ENCODE peak calls at places on chromosomes 11 and 22, in eight cellular contexts. K, J, Q, H, E, N, Z and W are unnamed samples.

GRCh38 chr22:18120941-18121340 is 10.3 kb downstream of the TUBA8 start:
- DNase-seq in K (peak; percentile 8), J (no peak), Q (no peak), H (no peak), E (no peak), N (no peak), Z (no peak), W (no peak)

GRCh38 chr22:29813563-29813962 is 24.5 kb downstream of the ASCC2 start:
- DNase-seq in K (peak; percentile 79), J (no peak), Q (no peak), H (no peak), E (no peak), N (no peak), Z (no peak), W (peak; percentile 80)

GRCh38 chr11:114563077-114563476 is 3.4 kb upstream of the NXPE1 start:
- DNase-seq in K (peak; percentile 87), J (no peak), Q (no peak), H (no peak), E (no peak), N (no peak), Z (no peak), W (peak; percentile 85)

GRCh38 chr11:100635194-100635593 is 51.9 kb upstream of the ARHGAP42 start:
- DNase-seq in K (no peak), J (no peak), Q (no peak), H (no peak), E (no peak), N (no peak), Z (no peak), W (no peak)

GRCh38 chr22:23128269-23129108 is 13.3 kb downstream of the RSPH14 start:
- DNase-seq in K (peak; percentile 70), J (peak; percentile 87), Q (peak; percentile 71), H (peak; percentile 73), E (peak; percentile 96), N (peak; percentile 26), Z (peak; percentile 90), W (peak; percentile 75)

GRCh38 chr11:8959546-8960166 is 4.6 kb downstream of the TMEM9B start:
- DNase-seq in K (peak; percentile 77), J (no peak), Q (no peak), H (no peak), E (peak; percentile 3), N (peak; percentile 22), Z (peak; percentile 88), W (peak; percentile 90)

GRCh38 chr11:28632338-28632737 is 524.1 kb downstream of the METTL15 start:
- DNase-seq in K (peak; percentile 21), J (no peak), Q (no peak), H (no peak), E (no peak), N (no peak), Z (no peak), W (no peak)

GRCh38 chr22:49195636-49196035 is 632.0 kb downstream of the BRD1 start:
- DNase-seq in K (no peak), J (no peak), Q (no peak), H (no peak), E (no peak), N (no peak), Z (no peak), W (no peak)